ENCODE peak calls at places on chromosomes 4 and X, in nine cellular contexts. One of them, this sample, is unnamed.

GRCh38 chr4:14151099-14151498 is 523.6 kb upstream of the BOD1L1 start:
- DNase-seq in GM12891: no peak
- DNase-seq in body of pancreas: no peak
- DNase-seq in CD8-positive, alpha-beta memory T cell: no peak
- DNase-seq in stimulated activated CD8-positive, alpha-beta memory T cell treated with anti-CD3 and anti-CD28 coated beads, Interleukin-15, amount 100 ng/mL, for 4 hours: no peak
- DNase-seq in astrocyte of the cerebellum: no peak
- DNase-seq in brain microvascular endothelial cell: no peak
- DNase-seq in AG09319: no peak
- DNase-seq in EL: no peak
- DNase-seq in this sample: no peak

GRCh38 chrX:71291381-71291780 is 7.9 kb downstream of the NONO start:
- DNase-seq in body of pancreas: no peak
- DNase-seq in GM12891: no peak
- DNase-seq in brain microvascular endothelial cell: no peak
- DNase-seq in EL: no peak
- DNase-seq in CD8-positive, alpha-beta memory T cell: no peak
- DNase-seq in astrocyte of the cerebellum: no peak
- DNase-seq in stimulated activated CD8-positive, alpha-beta memory T cell treated with anti-CD3 and anti-CD28 coated beads, Interleukin-15, amount 100 ng/mL, for 4 hours: no peak
- DNase-seq in AG09319: no peak
- DNase-seq in this sample: no peak

GRCh38 chr4:75025432-75025831 is 92.5 kb downstream of the PARM1 start:
- DNase-seq in CD8-positive, alpha-beta memory T cell: no peak
- DNase-seq in brain microvascular endothelial cell: no peak
- DNase-seq in stimulated activated CD8-positive, alpha-beta memory T cell treated with anti-CD3 and anti-CD28 coated beads, Interleukin-15, amount 100 ng/mL, for 4 hours: no peak
- DNase-seq in AG09319: no peak
- DNase-seq in astrocyte of the cerebellum: no peak
- DNase-seq in GM12891: no peak
- DNase-seq in body of pancreas: no peak
- DNase-seq in EL: no peak
- DNase-seq in this sample: no peak

GRCh38 chr4:7915875-7916242 is 23.8 kb downstream of the AFAP1 start:
- DNase-seq in astrocyte of the cerebellum: no peak
- DNase-seq in stimulated activated CD8-positive, alpha-beta memory T cell treated with anti-CD3 and anti-CD28 coated beads, Interleukin-15, amount 100 ng/mL, for 4 hours: no peak
- DNase-seq in AG09319: no peak
- DNase-seq in CD8-positive, alpha-beta memory T cell: no peak
- DNase-seq in EL: no peak
- DNase-seq in GM12891: no peak
- DNase-seq in brain microvascular endothelial cell: no peak
- DNase-seq in body of pancreas: no peak
- DNase-seq in this sample: no peak

GRCh38 chr4:38106886-38107514 is 146.8 kb downstream of the PTTG2 start:
- DNase-seq in body of pancreas: no peak
- DNase-seq in brain microvascular endothelial cell: no peak
- DNase-seq in astrocyte of the cerebellum: no peak
- DNase-seq in AG09319: no peak
- DNase-seq in stimulated activated CD8-positive, alpha-beta memory T cell treated with anti-CD3 and anti-CD28 coated beads, Interleukin-15, amount 100 ng/mL, for 4 hours: no peak
- DNase-seq in GM12891: no peak
- DNase-seq in CD8-positive, alpha-beta memory T cell: no peak
- DNase-seq in EL: no peak
- DNase-seq in this sample: no peak

GRCh38 chr4:144709159-144709558 is 63.2 kb downstream of the HHIP start:
- DNase-seq in body of pancreas: no peak
- DNase-seq in astrocyte of the cerebellum: peak
- DNase-seq in CD8-positive, alpha-beta memory T cell: no peak
- DNase-seq in stimulated activated CD8-positive, alpha-beta memory T cell treated with anti-CD3 and anti-CD28 coated beads, Interleukin-15, amount 100 ng/mL, for 4 hours: no peak
- DNase-seq in GM12891: no peak
- DNase-seq in EL: peak
- DNase-seq in brain microvascular endothelial cell: peak
- DNase-seq in AG09319: no peak
- DNase-seq in this sample: no peak

GRCh38 chr4:90357117-90357710 is 230.0 kb downstream of the CCSER1 start:
- DNase-seq in AG09319: peak
- DNase-seq in CD8-positive, alpha-beta memory T cell: no peak
- DNase-seq in astrocyte of the cerebellum: peak
- DNase-seq in brain microvascular endothelial cell: peak
- DNase-seq in EL: peak
- DNase-seq in body of pancreas: no peak
- DNase-seq in GM12891: no peak
- DNase-seq in stimulated activated CD8-positive, alpha-beta memory T cell treated with anti-CD3 and anti-CD28 coated beads, Interleukin-15, amount 100 ng/mL, for 4 hours: no peak
- DNase-seq in this sample: no peak

GRCh38 chr4:4575284-4576211 is 33.7 kb upstream of the STX18 start:
- DNase-seq in brain microvascular endothelial cell: peak
- DNase-seq in astrocyte of the cerebellum: no peak
- DNase-seq in CD8-positive, alpha-beta memory T cell: peak
- DNase-seq in GM12891: peak
- DNase-seq in body of pancreas: peak
- DNase-seq in stimulated activated CD8-positive, alpha-beta memory T cell treated with anti-CD3 and anti-CD28 coated beads, Interleukin-15, amount 100 ng/mL, for 4 hours: peak
- DNase-seq in EL: peak
- DNase-seq in AG09319: no peak
- DNase-seq in this sample: peak

GRCh38 chr4:74324262-74324661 is 16.0 kb downstream of the EPGN start:
- DNase-seq in body of pancreas: no peak
- DNase-seq in brain microvascular endothelial cell: no peak
- DNase-seq in GM12891: no peak
- DNase-seq in astrocyte of the cerebellum: no peak
- DNase-seq in AG09319: no peak
- DNase-seq in CD8-positive, alpha-beta memory T cell: no peak
- DNase-seq in EL: no peak
- DNase-seq in stimulated activated CD8-positive, alpha-beta memory T cell treated with anti-CD3 and anti-CD28 coated beads, Interleukin-15, amount 100 ng/mL, for 4 hours: no peak
- DNase-seq in this sample: no peak

GRCh38 chr4:107718351-107718965 is 1.6 kb downstream of the PAPSS1 start:
- DNase-seq in body of pancreas: no peak
- DNase-seq in astrocyte of the cerebellum: no peak
- DNase-seq in brain microvascular endothelial cell: no peak
- DNase-seq in GM12891: no peak
- DNase-seq in AG09319: no peak
- DNase-seq in EL: peak
- DNase-seq in stimulated activated CD8-positive, alpha-beta memory T cell treated with anti-CD3 and anti-CD28 coated beads, Interleukin-15, amount 100 ng/mL, for 4 hours: no peak
- DNase-seq in CD8-positive, alpha-beta memory T cell: no peak
- DNase-seq in this sample: no peak